ENCODE peak calls at places on chromosomes 11 and 22, in eight cellular contexts. Z, Q, B, J, Y, X, K and W are unnamed samples.

GRCh38 chr22:26846645-26847044 is 189.3 kb downstream of the MIAT start:
- DNase-seq in Z (no peak), Q (no peak), B (no peak), J (no peak), Y (no peak), X (no peak), K (no peak), W (no peak)

GRCh38 chr11:123407124-123407995 is 22.7 kb upstream of the GRAMD1B start:
- DNase-seq in Z (peak), Q (peak), B (peak), J (no peak), Y (peak), X (no peak), K (peak), W (no peak)

GRCh38 chr11:20762112-20762511 is 92.7 kb downstream of the NELL1 start:
- DNase-seq in Z (no peak), Q (no peak), B (no peak), J (no peak), Y (no peak), X (no peak), K (no peak), W (no peak)

GRCh38 chr11:83493918-83494317 is 207.8 kb upstream of the CCDC90B start:
- DNase-seq in Z (no peak), Q (no peak), B (no peak), J (no peak), Y (no peak), X (no peak), K (no peak), W (no peak)

GRCh38 chr11:86484795-86485166 is 110.1 kb downstream of the CCDC81 start:
- DNase-seq in Z (no peak), Q (no peak), B (no peak), J (no peak), Y (no peak), X (no peak), K (no peak), W (no peak)

GRCh38 chr11:12016246-12016645 is 7.8 kb upstream of the DKK3 start:
- DNase-seq in Z (no peak), Q (no peak), B (no peak), J (no peak), Y (no peak), X (no peak), K (no peak), W (no peak)

GRCh38 chr22:17767236-17768065 is 6.8 kb downstream of the BID start:
- DNase-seq in Z (no peak), Q (peak), B (no peak), J (peak), Y (peak), X (no peak), K (no peak), W (peak)

GRCh38 chr11:6251120-6251733 is 8.4 kb upstream of the CCKBR start:
- DNase-seq in Z (peak), Q (peak), B (peak), J (peak), Y (peak), X (no peak), K (peak), W (peak)

GRCh38 chr11:4713241-4713640 is 8.7 kb downstream of the MMP26 start:
- DNase-seq in Z (no peak), Q (no peak), B (no peak), J (no peak), Y (no peak), X (no peak), K (no peak), W (no peak)

GRCh38 chr11:15158351-15159015 is 43.8 kb downstream of the INSC start:
- DNase-seq in Z (no peak), Q (no peak), B (no peak), J (no peak), Y (no peak), X (no peak), K (no peak), W (no peak)

GRCh38 chr11:64007629-64008282 is 21.5 kb downstream of the OTUB1 start:
- DNase-seq in Z (no peak), Q (no peak), B (peak), J (peak), Y (no peak), X (peak), K (peak), W (no peak)

GRCh38 chr22:42313804-42314581 is 43.5 kb upstream of the TCF20 start:
- DNase-seq in Z (no peak), Q (peak), B (peak), J (peak), Y (no peak), X (peak), K (no peak), W (peak)

GRCh38 chr11:28621648-28622215 is 513.5 kb downstream of the METTL15 start:
- DNase-seq in Z (no peak), Q (no peak), B (no peak), J (no peak), Y (no peak), X (no peak), K (no peak), W (no peak)

GRCh38 chr11:73325036-73325981 is 17.2 kb downstream of the ARHGEF17 start:
- DNase-seq in Z (no peak), Q (no peak), B (no peak), J (peak), Y (no peak), X (no peak), K (no peak), W (peak)

GRCh38 chr22:47162865-47163264 is 400.4 kb downstream of the TBC1D22A start:
- DNase-seq in Z (no peak), Q (no peak), B (no peak), J (no peak), Y (no peak), X (peak), K (no peak), W (no peak)